ENCODE peak calls at places on chromosomes 2 and 18, in eight cellular contexts. O is Kasumi-1; D is activated T-helper 1 cell treated with anti-CD3 and anti-CD28 coated beads, Interleukin-2, amount 50 U/mL, for 16 hours; J is naive B cell; P is KG1; Z is stimulated activated CD4-positive, alpha-beta T cell treated with anti-CD3 and anti-CD28 coated beads, Interleukin-2, amount 100 ng/mL, for 24 hours; S is stimulated activated CD8-positive, alpha-beta memory T cell treated with anti-CD3 and anti-CD28 coated beads, Interleukin-2, amount 100 ng/mL, for 48 hours; V is prostate gland. F is an unnamed sample.

GRCh38 chr2:95079455-95079776 is 42.2 kb downstream of the MRPS5 start:
- DNase-seq in J (no peak), V (no peak), P (no peak), O (no peak), Z (no peak), S (no peak), D (no peak), F (no peak)

GRCh38 chr18:31041346-31042067 is 1.0 kb downstream of the DSC3 start:
- DNase-seq in V (peak), P (no peak), J (no peak), O (no peak), S (no peak), D (no peak), Z (no peak), F (no peak)

GRCh38 chr18:61167902-61168301 is 165.3 kb upstream of the CDH20 start:
- DNase-seq in V (no peak), D (no peak), O (no peak), Z (no peak), P (no peak), S (no peak), J (no peak), F (no peak)

GRCh38 chr2:207150294-207150693 is 15.5 kb downstream of the KLF7 start:
- DNase-seq in V (no peak), J (no peak), P (no peak), S (no peak), O (no peak), Z (no peak), D (no peak), F (no peak)

GRCh38 chr18:23538870-23539269 is 35.6 kb downstream of the RMC1 start:
- DNase-seq in P (no peak), D (no peak), Z (no peak), S (no peak), V (no peak), O (no peak), J (no peak), F (no peak)

GRCh38 chr2:90069290-90069894 is 1377.9 kb downstream of the RPIA start:
- DNase-seq in V (no peak), S (no peak), Z (no peak), P (peak), J (no peak), D (no peak), O (peak), F (peak)

GRCh38 chr2:64276417-64277095 is 132.3 kb upstream of the PELI1 start:
- DNase-seq in D (no peak), O (no peak), Z (no peak), V (no peak), J (no peak), P (no peak), S (no peak), F (no peak)

GRCh38 chr18:3466051-3466450 is 16.1 kb downstream of the TGIF1 start:
- DNase-seq in P (no peak), J (no peak), S (no peak), O (peak), V (no peak), Z (no peak), D (no peak), F (no peak)

GRCh38 chr2:80269806-80270205 is 34.7 kb downstream of the LRRTM1 start:
- DNase-seq in O (no peak), P (no peak), J (no peak), Z (no peak), S (no peak), D (no peak), V (no peak), F (no peak)

GRCh38 chr2:158412206-158412605 is 44.3 kb downstream of the CCDC148 start:
- DNase-seq in O (no peak), Z (no peak), J (no peak), P (no peak), V (no peak), D (no peak), S (no peak), F (no peak)

GRCh38 chr2:196718394-196718793 is 78.9 kb downstream of the CCDC150 start:
- DNase-seq in Z (no peak), J (no peak), V (no peak), O (no peak), P (no peak), S (no peak), D (no peak), F (no peak)

GRCh38 chr2:52710810-52711618 is 1056.6 kb upstream of the CHAC2 start:
- DNase-seq in V (no peak), S (no peak), D (no peak), J (no peak), Z (no peak), O (no peak), P (no peak), F (no peak)

GRCh38 chr2:201642086-201642578 is 1.2 kb downstream of the TMEM237 start:
- DNase-seq in S (no peak), Z (no peak), D (no peak), V (no peak), J (no peak), O (peak), P (no peak), F (no peak)

GRCh38 chr2:42238644-42239288 is 69.6 kb downstream of the EML4 start:
- DNase-seq in S (peak), P (no peak), D (no peak), Z (peak), J (peak), V (peak), O (no peak), F (peak)

GRCh38 chr2:53450885-53451284 is 316.7 kb upstream of the CHAC2 start:
- DNase-seq in Z (no peak), D (no peak), O (no peak), V (no peak), P (no peak), J (no peak), S (no peak), F (peak)

GRCh38 chr2:182047544-182047943 is 61.9 kb downstream of the PPP1R1C start:
- DNase-seq in J (no peak), Z (no peak), P (no peak), O (no peak), D (no peak), V (no peak), S (no peak), F (peak)

GRCh38 chr2:88680916-88681315 is 10.6 kb upstream of the RPIA start:
- DNase-seq in S (no peak), Z (no peak), V (no peak), D (no peak), J (no peak), P (no peak), O (no peak), F (no peak)

GRCh38 chr2:98471402-98472131 is 26.9 kb downstream of the INPP4A start:
- DNase-seq in O (no peak), S (no peak), D (no peak), Z (no peak), P (no peak), V (no peak), J (no peak), F (no peak)

GRCh38 chr2:221255862-221256261 is 316.2 kb downstream of the EPHA4 start:
- DNase-seq in O (no peak), V (no peak), Z (no peak), D (no peak), J (no peak), S (no peak), P (no peak), F (no peak)

GRCh38 chr18:420661-421060 is 79.8 kb downstream of the COLEC12 start:
- DNase-seq in P (no peak), O (no peak), S (no peak), D (no peak), J (no peak), V (no peak), Z (no peak), F (no peak)

GRCh38 chr2:101435011-101435862 is 39.7 kb downstream of the RFX8 start:
- DNase-seq in S (no peak), D (no peak), V (no peak), Z (no peak), J (no peak), O (no peak), P (no peak), F (no peak)

GRCh38 chr18:27577265-27577664 is 392.2 kb upstream of the CHST9 start:
- DNase-seq in V (no peak), Z (no peak), O (no peak), P (no peak), J (no peak), D (no peak), S (no peak), F (no peak)

GRCh38 chr2:105573490-105573889 is 171.2 kb upstream of the NCK2 start:
- DNase-seq in D (no peak), Z (no peak), J (no peak), O (no peak), P (no peak), S (no peak), V (no peak), F (no peak)